ENCODE peak calls at places on chromosomes 2 and 18, in six cellular contexts. U is Calu3, O is dorsolateral prefrontal cortex, P is PC-3, I is stomach, E is tibial artery. W is an unnamed sample.

GRCh38 chr2:69095246-69095645 is 82.3 kb downstream of the ANTXR1 start:
- DNase-seq in U (no peak), P (no peak), O (no peak), E (no peak), I (no peak), W (peak)

GRCh38 chr2:185689906-185690539 is 48.6 kb upstream of the FSIP2 start:
- DNase-seq in P (peak), E (no peak), I (no peak), U (no peak), O (no peak), W (no peak)

GRCh38 chr2:95023222-95023597 is 2.3 kb upstream of the MAL start:
- DNase-seq in P (peak), O (no peak), I (peak), U (peak), E (no peak), W (no peak)

GRCh38 chr18:74468547-74469014 is 11.5 kb upstream of the DIPK1C start:
- DNase-seq in O (no peak), P (peak), U (peak), I (no peak), E (no peak), W (no peak)

GRCh38 chr2:219309278-219309677 is at the start of gene PTPRN:
- DNase-seq in P (no peak), U (no peak), E (no peak), O (peak), I (no peak), W (no peak)

GRCh38 chr2:191115391-191115790 is 35.4 kb downstream of the STAT4 start:
- DNase-seq in O (no peak), E (no peak), P (no peak), I (no peak), U (no peak), W (no peak)

GRCh38 chr2:154900963-154901517 is 202.5 kb downstream of the KCNJ3 start:
- DNase-seq in U (no peak), E (no peak), I (no peak), P (no peak), O (no peak), W (no peak)

GRCh38 chr2:3605013-3605961 is 10.4 kb downstream of the COLEC11 start:
- DNase-seq in E (peak), U (peak), I (no peak), O (no peak), P (peak), W (no peak)

GRCh38 chr2:20641123-20641985 is 9.5 kb downstream of the HS1BP3 start:
- DNase-seq in O (no peak), I (no peak), P (peak), U (no peak), E (peak), W (no peak)

GRCh38 chr2:25398534-25398933 is 56.8 kb upstream of the DNMT3A start:
- DNase-seq in I (no peak), U (no peak), P (no peak), E (no peak), O (no peak), W (no peak)

GRCh38 chr2:224973112-224974016 is 68.9 kb downstream of the DOCK10 start:
- DNase-seq in I (peak), P (peak), U (peak), O (no peak), E (no peak), W (no peak)

GRCh38 chr2:239288951-239289481 is 111.8 kb downstream of the HDAC4 start:
- DNase-seq in U (no peak), P (no peak), O (no peak), E (peak), I (no peak), W (no peak)

GRCh38 chr2:234981197-234982095 is 29.6 kb downstream of the SH3BP4 start:
- DNase-seq in P (peak), I (peak), U (peak), E (peak), O (no peak), W (peak)

GRCh38 chr2:27960237-27960912 is 69.8 kb downstream of the BABAM2 start:
- DNase-seq in P (peak), E (no peak), U (no peak), I (no peak), O (no peak), W (no peak)

GRCh38 chr18:63158676-63159291 is 160.8 kb downstream of the BCL2 start:
- DNase-seq in I (no peak), E (no peak), P (no peak), U (no peak), O (no peak), W (no peak)

GRCh38 chr18:27752944-27753343 is 424.0 kb downstream of the CDH2 start:
- DNase-seq in O (peak), U (no peak), E (no peak), I (no peak), P (no peak), W (no peak)

GRCh38 chr18:43484710-43485109 is 207.4 kb upstream of the SYT4 start:
- DNase-seq in I (no peak), U (peak), O (no peak), E (no peak), P (peak), W (no peak)

GRCh38 chr2:71603851-71604708 is 150.7 kb downstream of the DYSF start:
- DNase-seq in O (no peak), P (no peak), I (no peak), E (peak), U (no peak), W (peak)

GRCh38 chr18:5393779-5394178 is 98.3 kb upstream of the ZBTB14 start:
- DNase-seq in P (peak), I (no peak), U (no peak), O (no peak), E (no peak), W (no peak)

GRCh38 chr18:26190506-26190905 is 35.7 kb upstream of the TAF4B start:
- DNase-seq in I (no peak), O (no peak), U (no peak), E (no peak), P (no peak), W (no peak)

GRCh38 chr2:239158641-239159475 is 242.0 kb downstream of the HDAC4 start:
- DNase-seq in U (no peak), E (peak), O (peak), P (no peak), I (peak), W (no peak)

GRCh38 chr2:213862407-213863076 is 548.3 kb upstream of the VWC2L start:
- DNase-seq in P (no peak), I (no peak), U (no peak), E (no peak), O (no peak), W (no peak)

GRCh38 chr2:216636570-216637450 is 3.6 kb downstream of the IGFBP2 start:
- DNase-seq in P (peak), E (peak), U (peak), I (peak), O (peak), W (no peak)

GRCh38 chr2:25497862-25498407 is 156.2 kb upstream of the DNMT3A start:
- DNase-seq in I (no peak), E (no peak), O (no peak), P (no peak), U (no peak), W (no peak)

GRCh38 chr2:46331099-46331766 is 34.0 kb downstream of the EPAS1 start:
- DNase-seq in E (no peak), I (no peak), P (no peak), O (no peak), U (no peak), W (no peak)

GRCh38 chr2:2580341-2580740 is 249.3 kb upstream of the MYT1L start:
- DNase-seq in O (no peak), I (peak), P (no peak), U (no peak), E (peak), W (no peak)

GRCh38 chr2:169834401-169834800 is 7.1 kb downstream of the UBR3 start:
- DNase-seq in O (no peak), I (no peak), E (no peak), P (no peak), U (no peak), W (no peak)

GRCh38 chr2:65388626-65389390 is 43.6 kb downstream of the SPRED2 start:
- DNase-seq in E (no peak), P (no peak), I (no peak), U (no peak), O (no peak), W (no peak)

GRCh38 chr18:42176599-42176998 is 221.6 kb downstream of the PIK3C3 start:
- DNase-seq in P (no peak), E (no peak), I (no peak), U (no peak), O (no peak), W (no peak)

GRCh38 chr18:77320960-77321559 is 71.4 kb downstream of the GALR1 start:
- DNase-seq in P (no peak), O (no peak), U (no peak), E (no peak), I (no peak), W (no peak)

GRCh38 chr2:2265747-2266259 is 65.3 kb downstream of the MYT1L start:
- DNase-seq in I (no peak), U (no peak), P (no peak), E (no peak), O (no peak), W (no peak)

GRCh38 chr2:85344356-85344954 is 9.9 kb downstream of the RETSAT start:
- DNase-seq in U (no peak), O (no peak), I (no peak), P (no peak), E (no peak), W (no peak)

GRCh38 chr18:5895300-5895885 is at the start of gene TMEM200C:
- DNase-seq in P (peak), O (no peak), U (no peak), E (no peak), I (no peak), W (no peak)

GRCh38 chr2:202033317-202034248 is at the start of gene FZD7:
- DNase-seq in E (peak), U (peak), O (peak), I (peak), P (peak), W (peak)
- TF ChIP-seq CTCF in E (no peak), U (no peak), O (no peak), I (no peak), P (peak), W (peak)

GRCh38 chr2:54438271-54438670 is 17.9 kb upstream of the SPTBN1 start:
- DNase-seq in I (no peak), P (no peak), U (no peak), O (no peak), E (no peak), W (peak)
- TF ChIP-seq CTCF in I (no peak), P (no peak), U (no peak), O (no peak), E (no peak), W (no peak)

GRCh38 chr2:60337142-60337497 is 216.3 kb downstream of the BCL11A start:
- DNase-seq in P (peak), I (no peak), E (no peak), U (no peak), O (no peak), W (no peak)
- TF ChIP-seq CTCF in P (peak), I (no peak), E (no peak), U (no peak), O (no peak), W (no peak)

GRCh38 chr18:47260138-47260923 is 8.9 kb upstream of the SKOR2 start:
- DNase-seq in E (no peak), P (peak), I (peak), U (no peak), O (no peak), W (no peak)

GRCh38 chr18:47263197-47263827 is 11.9 kb upstream of the SKOR2 start:
- DNase-seq in U (no peak), O (no peak), E (no peak), P (no peak), I (no peak), W (no peak)

GRCh38 chr18:47262397-47263196 is 11.1 kb upstream of the SKOR2 start:
- DNase-seq in I (no peak), U (no peak), E (no peak), P (no peak), O (no peak), W (no peak)

GRCh38 chr18:47261902-47262301 is 10.4 kb upstream of the SKOR2 start:
- DNase-seq in E (no peak), O (no peak), U (no peak), I (no peak), P (no peak), W (no peak)

GRCh38 chr18:47260924-47261701 is 9.7 kb upstream of the SKOR2 start:
- DNase-seq in U (no peak), E (no peak), P (no peak), O (no peak), I (no peak), W (no peak)
- TF ChIP-seq CTCF in U (no peak), E (no peak), P (no peak), O (no peak), I (no peak), W (no peak)

DNA sequence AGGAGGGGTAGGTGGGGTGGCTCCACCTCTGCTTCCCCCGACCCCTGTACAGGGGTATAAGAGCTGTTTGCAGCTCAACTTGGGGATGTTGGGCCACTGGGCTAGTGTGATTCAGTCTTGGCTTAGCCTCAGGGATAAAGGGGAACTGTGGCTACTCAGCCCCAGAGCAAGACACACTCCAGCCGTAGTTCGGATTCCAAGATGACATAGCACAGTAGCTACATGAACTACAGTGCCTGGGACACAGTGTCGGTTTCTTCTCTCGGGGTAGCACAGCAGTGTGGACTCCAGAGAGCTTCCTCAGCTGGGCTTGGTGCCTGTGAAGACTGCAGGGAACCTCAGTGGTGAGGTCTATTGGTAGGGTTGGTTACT is 21.1 kb downstream of the CARF start:
- DNase-seq in U (no peak), I (no peak), O (no peak), E (no peak), P (no peak), W (no peak)
- TF ChIP-seq CTCF in U (no peak), I (no peak), O (no peak), E (no peak), P (no peak), W (no peak)

DNA sequence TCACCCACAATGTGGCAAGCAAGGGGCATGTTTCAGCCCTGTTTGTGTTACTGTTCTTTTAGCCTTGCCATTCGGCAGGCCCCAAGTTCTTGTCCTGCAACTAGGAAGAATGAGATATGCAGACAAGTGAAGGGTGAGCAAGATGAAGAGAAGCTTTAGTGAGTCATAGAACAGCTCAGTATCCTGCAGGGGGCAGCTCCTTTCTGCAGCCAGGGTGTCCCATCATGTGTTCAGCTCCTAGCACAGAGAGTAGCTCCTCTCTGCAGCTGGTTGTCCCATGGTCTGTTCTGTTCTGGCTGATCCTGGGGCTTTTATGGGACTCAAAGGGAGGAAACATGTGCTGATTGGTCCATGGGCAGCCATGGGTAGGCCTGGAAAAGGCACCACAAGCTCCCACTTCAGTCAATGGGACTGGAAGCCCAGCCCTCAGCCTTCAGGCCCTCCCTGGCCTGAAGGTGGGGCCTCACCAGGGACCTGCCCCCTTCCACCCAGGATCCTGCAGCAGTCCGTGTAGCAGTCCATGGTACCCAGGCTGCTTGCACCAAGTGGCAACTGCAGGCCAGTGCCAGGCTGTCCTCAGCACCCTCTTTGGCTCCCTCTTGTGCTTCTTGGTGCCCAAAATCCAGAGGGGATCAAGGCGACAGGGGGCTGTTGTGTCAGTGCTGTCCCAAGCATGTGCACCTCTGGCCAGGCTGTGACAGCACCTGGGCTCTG is 326.4 kb downstream of the NR4A2 start:
- DNase-seq in P (peak), E (no peak), U (no peak), I (no peak), O (no peak), W (no peak)
- TF ChIP-seq CTCF in P (peak), E (no peak), U (no peak), I (no peak), O (no peak), W (no peak)

GRCh38 chr2:43107679-43108078 is 118.7 kb downstream of the ZFP36L2 start:
- DNase-seq in O (no peak), E (peak), P (no peak), I (no peak), U (no peak), W (no peak)

GRCh38 chr2:43104106-43104505 is 122.3 kb downstream of the ZFP36L2 start:
- DNase-seq in E (peak), P (no peak), I (no peak), O (no peak), U (no peak), W (no peak)

GRCh38 chr2:43106767-43107527 is 119.5 kb downstream of the ZFP36L2 start:
- DNase-seq in O (no peak), I (no peak), P (no peak), U (no peak), E (peak), W (no peak)

GRCh38 chr2:43104763-43105162 is 121.6 kb downstream of the ZFP36L2 start:
- DNase-seq in E (peak), U (no peak), P (no peak), O (no peak), I (no peak), W (no peak)

GRCh38 chr2:43105586-43106562 is 120.5 kb downstream of the ZFP36L2 start:
- DNase-seq in O (no peak), U (peak), P (peak), E (peak), I (peak), W (no peak)
- TF ChIP-seq CTCF in O (no peak), U (no peak), P (peak), E (peak), I (no peak), W (peak)

GRCh38 chr2:75560022-75560767 is 544 bp downstream of the EVA1A start:
- DNase-seq in U (peak), I (no peak), E (no peak), P (peak), O (no peak), W (no peak)
- TF ChIP-seq CTCF in U (no peak), I (no peak), E (no peak), P (peak), O (peak), W (peak)

GRCh38 chr2:168809537-168809936 is 7.1 kb downstream of the NOSTRIN start:
- DNase-seq in E (no peak), I (no peak), O (no peak), U (no peak), P (no peak), W (no peak)
- TF ChIP-seq CTCF in E (no peak), I (no peak), O (no peak), U (no peak), P (no peak), W (no peak)

W was measured in tibial nerve.